ENCODE peak calls at places on chromosomes 13 and 19, in ten cellular contexts. E, Q, Z, C, M, I, B, N, V and K are unnamed samples.

GRCh38 chr19:21256722-21257121 is 72.5 kb downstream of the ZNF708 start:
- DNase-seq in E (no peak), Q (peak), Z (no peak), C (no peak), M (no peak), I (no peak), B (no peak), N (no peak), V (no peak), K (no peak)

GRCh38 chr13:50198508-50198907 is 183.3 kb downstream of the KCNRG start:
- DNase-seq in E (no peak), Q (no peak), Z (no peak), C (no peak), M (no peak), I (no peak), B (no peak), N (peak), V (no peak), K (no peak)

GRCh38 chr13:113740286-113740556 is 18.8 kb upstream of the TMEM255B start:
- DNase-seq in E (no peak), Q (no peak), Z (peak), C (no peak), M (no peak), I (no peak), B (no peak), N (no peak), V (no peak), K (no peak)

GRCh38 chr19:52992109-52993004 is 21.4 kb upstream of the ERVV-1 start:
- DNase-seq in E (no peak), Q (peak), Z (no peak), C (peak), M (no peak), I (no peak), B (no peak), N (no peak), V (no peak), K (no peak)

GRCh38 chr19:46402725-46403124 is 10.6 kb downstream of the CCDC8 start:
- DNase-seq in E (no peak), Q (no peak), Z (no peak), C (peak), M (no peak), I (no peak), B (no peak), N (no peak), V (no peak), K (no peak)

GRCh38 chr19:54448037-54448773 is 794 bp upstream of the LENG8 start:
- DNase-seq in E (no peak), Q (peak), Z (peak), C (peak), M (no peak), I (no peak), B (no peak), N (peak), V (no peak), K (no peak)

GRCh38 chr13:44274838-44275237 is 98.8 kb upstream of the SERP2 start:
- DNase-seq in E (no peak), Q (no peak), Z (no peak), C (no peak), M (no peak), I (no peak), B (peak), N (no peak), V (no peak), K (peak)

GRCh38 chr13:110524484-110525254 is 36.9 kb downstream of the RAB20 start:
- DNase-seq in E (no peak), Q (peak), Z (peak), C (peak), M (no peak), I (no peak), B (no peak), N (no peak), V (no peak), K (no peak)

GRCh38 chr19:56294557-56294956 is 20.1 kb downstream of the ZSCAN5A start:
- DNase-seq in E (no peak), Q (peak), Z (peak), C (no peak), M (no peak), I (no peak), B (no peak), N (no peak), V (no peak), K (no peak)

GRCh38 chr19:46574533-46574932 is 26.6 kb upstream of the CALM3 start:
- DNase-seq in E (no peak), Q (no peak), Z (no peak), C (no peak), M (peak), I (no peak), B (no peak), N (no peak), V (no peak), K (peak)

GRCh38 chr13:92461402-92461801 is 765.2 kb upstream of the GPC6 start:
- DNase-seq in E (no peak), Q (no peak), Z (peak), C (no peak), M (no peak), I (no peak), B (no peak), N (no peak), V (no peak), K (no peak)

GRCh38 chr19:21566073-21566472 is 60.7 kb downstream of the ZNF429 start:
- DNase-seq in E (no peak), Q (peak), Z (no peak), C (no peak), M (no peak), I (no peak), B (no peak), N (no peak), V (no peak), K (no peak)

GRCh38 chr13:42398542-42398941 is 126.6 kb downstream of the AKAP11 start:
- DNase-seq in E (no peak), Q (no peak), Z (no peak), C (no peak), M (no peak), I (no peak), B (no peak), N (no peak), V (no peak), K (no peak)

GRCh38 chr19:50171752-50172151 is 8.7 kb upstream of the IZUMO2 start:
- DNase-seq in E (no peak), Q (peak), Z (no peak), C (no peak), M (no peak), I (no peak), B (no peak), N (no peak), V (no peak), K (no peak)

GRCh38 chr19:51207747-51208146 is 17.1 kb upstream of the CD33 start:
- DNase-seq in E (no peak), Q (peak), Z (no peak), C (no peak), M (no peak), I (no peak), B (peak), N (no peak), V (no peak), K (no peak)

GRCh38 chr13:43293008-43293407 is 269.6 kb downstream of the DNAJC15 start:
- DNase-seq in E (no peak), Q (peak), Z (no peak), C (no peak), M (no peak), I (no peak), B (no peak), N (no peak), V (no peak), K (no peak)

GRCh38 chr19:16273005-16273404 is 51.6 kb upstream of the KLF2 start:
- DNase-seq in E (no peak), Q (no peak), Z (no peak), C (no peak), M (no peak), I (no peak), B (no peak), N (no peak), V (no peak), K (no peak)

GRCh38 chr13:85332595-85332994 is 466.6 kb downstream of the SLITRK6 start:
- DNase-seq in E (no peak), Q (no peak), Z (no peak), C (no peak), M (no peak), I (no peak), B (no peak), N (no peak), V (no peak), K (no peak)

GRCh38 chr19:48127561-48127960 is 16.9 kb upstream of the PLA2G4C start:
- DNase-seq in E (no peak), Q (no peak), Z (no peak), C (no peak), M (no peak), I (no peak), B (no peak), N (no peak), V (no peak), K (no peak)